ENCODE peak calls at places on chromosomes 7 and 10, in six cellular contexts. Q, P, S, A, V and X are unnamed samples.

GRCh38 chr7:131068604-131069021 is 259.1 kb upstream of the MKLN1 start:
- DNase-seq in P (no peak), A (no peak), S (no peak), Q (no peak), V (peak), X (no peak)

GRCh38 chr10:28948045-28948444 is 270.7 kb downstream of the BAMBI start:
- DNase-seq in Q (no peak), A (no peak), V (peak), P (no peak), S (no peak), X (peak)

GRCh38 chr7:153616808-153617207 is 435.4 kb upstream of the DPP6 start:
- DNase-seq in S (no peak), Q (no peak), P (no peak), V (no peak), A (peak), X (no peak)

GRCh38 chr10:131231965-131232541 is 79.5 kb downstream of the TCERG1L start:
- DNase-seq in S (no peak), V (no peak), Q (no peak), A (no peak), P (peak), X (no peak)

GRCh38 chr10:99966306-99966705 is 43.4 kb downstream of the DNMBP start:
- DNase-seq in A (no peak), Q (no peak), P (no peak), S (no peak), V (peak), X (peak)

GRCh38 chr10:97779975-97780374 is 8.2 kb upstream of the SFRP5 start:
- DNase-seq in Q (no peak), S (no peak), V (no peak), P (no peak), A (no peak), X (no peak)

GRCh38 chr7:151671514-151671913 is 151.8 kb upstream of the RHEB start:
- DNase-seq in Q (no peak), S (no peak), A (no peak), V (peak), P (no peak), X (no peak)

GRCh38 chr7:8871716-8872115 is 438.3 kb downstream of the NXPH1 start:
- DNase-seq in S (no peak), A (no peak), Q (no peak), P (no peak), V (no peak), X (no peak)

GRCh38 chr7:105206985-105207384 is 181.7 kb downstream of the SRPK2 start:
- DNase-seq in Q (no peak), V (no peak), P (no peak), S (no peak), A (no peak), X (no peak)

GRCh38 chr10:65176994-65177393 is 1655.8 kb downstream of the REEP3 start:
- DNase-seq in V (no peak), Q (no peak), P (no peak), S (no peak), A (no peak), X (no peak)

GRCh38 chr7:16189026-16189715 is 232.2 kb downstream of the CRPPA start:
- DNase-seq in V (peak), A (no peak), S (no peak), P (no peak), Q (no peak), X (no peak)

GRCh38 chr10:10872706-10873276 is 144.9 kb upstream of the CELF2 start:
- DNase-seq in V (no peak), P (no peak), A (no peak), S (no peak), Q (no peak), X (peak)

GRCh38 chr10:58335306-58336005 is 650 bp downstream of the UBE2D1 start:
- DNase-seq in S (no peak), P (peak), V (peak), A (no peak), Q (peak), X (peak)

GRCh38 chr7:108094375-108094774 is 35.8 kb downstream of the LAMB4 start:
- DNase-seq in Q (no peak), P (no peak), A (no peak), V (peak), S (no peak), X (no peak)

GRCh38 chr10:31771345-31771831 is 157.2 kb downstream of the ARHGAP12 start:
- DNase-seq in P (no peak), V (peak), Q (no peak), S (no peak), A (no peak), X (no peak)

GRCh38 chr7:70539196-70539595 is 592.7 kb upstream of the GALNT17 start:
- DNase-seq in Q (no peak), P (no peak), A (no peak), S (no peak), V (no peak), X (no peak)

GRCh38 chr10:124545346-124545745 is 83.7 kb downstream of the LHPP start:
- DNase-seq in P (no peak), S (no peak), Q (no peak), V (no peak), A (no peak), X (no peak)

GRCh38 chr7:142443614-142444013 is 185.8 kb upstream of the PRSS58 start:
- DNase-seq in P (no peak), S (no peak), A (no peak), Q (no peak), V (peak), X (no peak)

GRCh38 chr7:40907286-40907685 is 772.5 kb downstream of the SUGCT start:
- DNase-seq in V (no peak), Q (no peak), S (no peak), P (no peak), A (no peak), X (no peak)

GRCh38 chr7:64880322-64881297 is 22.5 kb upstream of the ZNF273 start:
- DNase-seq in V (no peak), S (no peak), P (no peak), Q (no peak), A (no peak), X (no peak)

GRCh38 chr7:77447616-77448015 is 31.5 kb upstream of the GSAP start:
- DNase-seq in A (no peak), S (no peak), V (no peak), P (no peak), Q (no peak), X (no peak)

GRCh38 chr7:43815373-43815772 is 53.9 kb downstream of the MRPS24 start:
- DNase-seq in V (no peak), Q (no peak), A (no peak), P (no peak), S (no peak), X (no peak)

GRCh38 chr10:69574571-69574978 is 1.4 kb upstream of the NEUROG3 start:
- DNase-seq in Q (no peak), P (no peak), V (no peak), A (no peak), S (no peak), X (no peak)

GRCh38 chr10:89151857-89152256 is 55.3 kb downstream of the CH25H start:
- DNase-seq in S (no peak), Q (no peak), P (no peak), A (no peak), V (peak), X (no peak)

GRCh38 chr10:24603333-24603732 is 120.4 kb downstream of the ARHGAP21 start:
- DNase-seq in A (no peak), V (peak), S (no peak), P (no peak), Q (no peak), X (peak)

GRCh38 chr7:37901236-37901827 is 15.3 kb downstream of the SFRP4 start:
- DNase-seq in S (peak), A (no peak), Q (no peak), V (peak), P (no peak), X (peak)

GRCh38 chr10:17412323-17412722 is 42.1 kb downstream of the ST8SIA6 start:
- DNase-seq in S (no peak), P (no peak), V (no peak), Q (no peak), A (no peak), X (no peak)

GRCh38 chr7:155303039-155303593 is 5.4 kb downstream of the INSIG1 start:
- DNase-seq in V (no peak), P (no peak), Q (no peak), A (no peak), S (no peak), X (no peak)
- H3K27ac ChIP-seq in V (no peak), P (no peak), Q (peak), A (no peak), S (no peak), X (no peak)

DNA sequence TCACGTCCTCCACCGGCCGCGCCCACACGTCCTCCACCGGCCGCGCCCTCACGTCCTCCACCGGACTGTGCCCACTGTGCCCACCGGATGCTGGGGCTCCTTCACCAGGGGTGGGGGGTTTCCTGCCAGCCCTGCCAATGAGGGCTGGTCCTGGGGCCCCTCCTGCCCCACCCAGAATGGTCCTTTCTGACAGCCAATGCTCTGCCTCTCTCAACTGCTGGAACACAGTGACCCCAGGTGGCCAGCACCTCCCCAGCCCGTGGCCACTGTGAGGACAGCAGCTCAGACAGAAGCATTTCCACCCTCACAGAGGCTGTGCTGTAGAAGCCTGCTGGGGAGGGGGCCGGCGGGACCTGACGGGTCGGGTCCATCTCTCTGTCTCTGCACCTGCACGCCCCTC is 90.1 kb upstream of the DNAAF5 start:
- DNase-seq in Q (no peak), V (peak), P (no peak), A (no peak), S (no peak), X (peak)
- H3K27ac ChIP-seq in Q (no peak), V (no peak), P (no peak), A (no peak), S (no peak), X (no peak)

GRCh38 chr7:139699640-139700504 is 77.9 kb downstream of the HIPK2 start:
- DNase-seq in P (no peak), S (no peak), V (peak), A (no peak), Q (no peak), X (no peak)
- H3K27ac ChIP-seq in P (no peak), S (no peak), V (no peak), A (no peak), Q (peak), X (peak)

DNA sequence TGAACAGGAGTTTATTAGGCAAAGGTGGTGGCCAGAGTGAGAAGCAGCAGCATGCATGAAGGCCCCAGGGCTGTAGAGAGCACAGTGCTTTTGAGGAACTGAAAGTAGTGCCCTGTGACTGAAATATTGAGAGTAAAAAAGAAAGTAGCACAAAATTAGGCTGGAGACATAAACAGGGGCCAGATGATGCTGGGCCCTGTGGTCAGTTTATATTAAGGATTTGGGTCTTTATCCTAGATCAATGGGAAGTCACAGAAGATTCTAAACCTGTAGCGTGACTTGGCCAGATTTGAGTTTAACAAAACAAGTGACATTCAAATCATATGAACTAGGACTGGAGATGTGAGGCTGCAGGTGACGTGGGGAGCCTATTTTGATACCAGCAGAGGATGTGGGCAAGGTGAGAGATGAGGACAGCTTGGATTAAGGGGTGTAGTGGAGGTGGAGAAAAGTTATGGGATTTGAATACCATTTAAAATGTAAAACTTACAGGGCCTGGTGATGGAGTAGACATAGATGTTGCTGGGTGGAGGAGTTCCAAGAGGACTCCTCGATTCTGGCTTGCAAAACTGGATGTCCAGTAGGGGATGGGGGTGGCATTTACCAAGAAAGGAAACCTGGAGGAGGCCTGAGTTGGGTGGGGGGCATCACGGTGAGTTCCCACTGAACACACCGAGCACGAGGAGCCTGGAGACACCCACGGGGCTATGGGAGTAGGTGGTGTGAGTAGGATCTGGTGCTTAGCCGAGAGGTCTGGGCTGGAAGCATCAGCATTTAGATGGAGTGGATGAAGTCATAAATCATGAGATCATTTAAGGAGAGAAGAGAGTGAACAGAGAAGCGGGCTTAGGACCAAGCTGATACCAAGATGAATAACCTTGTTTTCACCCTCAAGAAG is 52.8 kb downstream of the HHEX start:
- DNase-seq in Q (no peak), A (no peak), P (no peak), S (no peak), V (no peak), X (no peak)
- H3K27ac ChIP-seq in Q (no peak), A (no peak), P (no peak), S (no peak), V (no peak), X (no peak)

DNA sequence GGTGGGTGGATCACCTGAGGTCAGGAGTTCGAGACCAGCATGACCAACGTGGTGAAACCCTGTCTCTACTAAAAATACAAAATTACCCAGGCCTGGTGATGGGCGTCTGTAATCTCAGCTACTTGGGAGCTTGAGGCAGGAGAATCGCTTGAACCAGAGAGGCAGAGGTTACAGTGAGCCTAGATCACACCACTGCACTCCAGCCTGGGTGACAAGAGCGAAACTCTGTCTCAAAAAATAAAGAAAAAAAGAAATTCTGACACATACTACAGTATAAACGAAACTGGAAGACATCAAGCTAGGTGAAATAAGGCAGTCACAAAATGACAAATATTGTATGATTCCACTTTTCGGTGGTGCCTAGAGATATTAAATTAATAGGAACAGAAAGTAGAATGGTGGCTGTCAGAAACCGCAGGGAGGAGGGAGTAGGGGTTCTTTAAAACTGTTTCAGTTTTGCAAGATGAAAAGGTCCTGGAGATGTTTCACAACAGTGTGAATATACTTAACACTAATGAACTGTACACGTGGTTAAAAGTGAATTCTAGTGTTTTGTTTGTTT is 23.2 kb downstream of the PILRA start:
- DNase-seq in S (no peak), Q (no peak), A (no peak), P (no peak), V (no peak), X (no peak)
- H3K27ac ChIP-seq in S (no peak), Q (no peak), A (no peak), P (peak), V (no peak), X (no peak)

DNA sequence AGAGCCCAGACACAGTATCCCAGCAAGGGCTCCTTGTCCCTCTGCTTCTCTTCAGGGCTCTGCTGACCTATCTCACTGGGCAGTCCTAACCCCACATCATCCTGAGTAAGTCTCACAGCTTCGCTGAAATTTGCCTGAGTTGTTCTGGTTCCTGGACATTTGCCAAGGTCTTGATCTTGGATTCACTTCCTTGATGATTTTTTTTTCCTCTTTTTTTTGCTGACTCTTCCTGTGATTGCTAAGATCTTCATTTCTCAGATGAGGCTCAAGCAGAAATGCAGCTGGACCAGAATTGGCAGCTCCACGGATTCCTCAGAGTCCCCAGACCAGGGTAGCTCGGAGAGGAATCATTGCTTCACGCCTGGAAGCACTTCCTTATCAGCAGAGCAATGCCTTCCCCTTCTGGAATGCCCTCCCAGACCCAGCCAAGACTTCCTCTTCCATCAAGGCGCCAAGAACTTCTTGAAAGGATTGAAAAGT is 8.6 kb upstream of the AFAP1L2 start:
- DNase-seq in S (no peak), A (peak), V (peak), Q (no peak), P (no peak), X (peak)
- H3K27ac ChIP-seq in S (no peak), A (no peak), V (no peak), Q (no peak), P (no peak), X (no peak)

GRCh38 chr10:117222552-117223412 is 18.1 kb upstream of the SLC18A2 start:
- DNase-seq in Q (no peak), A (no peak), S (no peak), P (no peak), V (no peak), X (no peak)
- H3K27ac ChIP-seq in Q (no peak), A (no peak), S (no peak), P (no peak), V (no peak), X (no peak)

GRCh38 chr10:70655316-70655715 is 17.0 kb upstream of the ADAMTS14 start:
- DNase-seq in V (no peak), A (no peak), P (no peak), Q (no peak), S (no peak), X (no peak)

GRCh38 chr10:70658582-70659136 is 13.6 kb upstream of the ADAMTS14 start:
- DNase-seq in A (no peak), Q (no peak), P (no peak), S (no peak), V (no peak), X (no peak)

GRCh38 chr10:70660722-70661121 is 11.6 kb upstream of the ADAMTS14 start:
- DNase-seq in S (no peak), P (no peak), Q (no peak), V (no peak), A (no peak), X (no peak)

GRCh38 chr10:70656489-70656888 is 15.8 kb upstream of the ADAMTS14 start:
- DNase-seq in V (peak), Q (no peak), S (no peak), P (no peak), A (no peak), X (peak)

DNA sequence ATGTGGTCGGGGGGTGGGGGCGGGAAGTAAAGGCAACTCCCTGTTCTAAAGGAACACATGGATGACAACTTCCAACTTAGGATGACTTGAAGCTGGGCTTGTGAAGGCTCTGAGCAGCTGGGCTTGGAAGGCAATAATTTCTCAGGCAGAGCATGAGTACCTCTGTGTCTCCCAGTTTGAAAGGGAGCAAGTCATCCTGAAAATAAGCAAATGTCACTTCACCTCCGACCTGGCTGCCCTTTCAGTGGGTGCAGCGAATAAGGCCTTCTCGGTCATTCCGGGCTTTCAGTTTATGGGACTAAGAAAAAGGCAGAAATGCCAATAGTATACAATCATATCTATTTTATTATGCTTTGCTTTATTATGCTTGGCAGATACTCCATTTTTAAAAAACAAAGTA is 15.3 kb upstream of the ADAMTS14 start:
- DNase-seq in V (peak), S (no peak), A (no peak), Q (no peak), P (no peak), X (no peak)
- H3K27ac ChIP-seq in V (peak), S (no peak), A (no peak), Q (no peak), P (no peak), X (peak)

GRCh38 chr7:74059681-74060588 is 23.7 kb upstream of the LIMK1 start:
- DNase-seq in S (no peak), Q (no peak), V (peak), A (no peak), P (peak), X (no peak)

GRCh38 chr7:74064696-74065095 is 18.9 kb upstream of the LIMK1 start:
- DNase-seq in Q (no peak), S (no peak), V (no peak), A (no peak), P (peak), X (no peak)

GRCh38 chr7:74061840-74062539 is 21.6 kb upstream of the LIMK1 start:
- DNase-seq in S (no peak), A (peak), Q (peak), V (peak), P (peak), X (peak)

GRCh38 chr7:74063646-74064045 is 20.0 kb upstream of the LIMK1 start:
- DNase-seq in A (no peak), V (no peak), S (no peak), P (peak), Q (no peak), X (no peak)

GRCh38 chr7:74063223-74063641 is 20.4 kb upstream of the LIMK1 start:
- DNase-seq in V (no peak), S (no peak), A (no peak), Q (no peak), P (peak), X (no peak)
- H3K27ac ChIP-seq in V (no peak), S (no peak), A (no peak), Q (no peak), P (peak), X (no peak)